ENCODE peak calls at places on chromosomes 4 and X, in ten cellular contexts. Y is adrenal gland, N is stomach, E is suprapubic skin, Q is heart left ventricle, I is A549, A is ovary, S is gastrocnemius medialis, Z is HCT116, J is tibial nerve. M is an unnamed sample.

GRCh38 chr4:8079031-8079885 is 79.4 kb downstream of the ABLIM2 start:
- DNase-seq in Y (peak), N (peak), E (no peak), Q (no peak), I (no peak), A (no peak), S (no peak), Z (no peak), J (no peak), M (no peak)

GRCh38 chr4:120844528-120844921 is 78.0 kb downstream of the PRDM5 start:
- DNase-seq in Y (no peak), N (no peak), E (no peak), Q (no peak), I (no peak), A (no peak), S (no peak), Z (no peak), J (no peak), M (no peak)

GRCh38 chrX:47483310-47484268 is 567 bp upstream of the ZNF41 start:
- DNase-seq in Y (peak), N (no peak), E (no peak), Q (peak), I (no peak), A (peak), S (peak), Z (no peak), J (peak), M (peak)

GRCh38 chr4:155304375-155304774 is 72.4 kb downstream of the MAP9 start:
- DNase-seq in Y (no peak), N (peak), E (no peak), Q (no peak), I (no peak), A (no peak), S (no peak), Z (no peak), J (peak), M (no peak)

GRCh38 chr4:130922955-130923354 is 1827.0 kb downstream of the C4orf33 start:
- DNase-seq in Y (no peak), N (no peak), E (no peak), Q (no peak), I (no peak), A (no peak), S (no peak), Z (no peak), J (no peak), M (no peak)

GRCh38 chr4:140027135-140027534 is 126.8 kb downstream of the MAML3 start:
- DNase-seq in Y (no peak), N (no peak), E (no peak), Q (no peak), I (no peak), A (no peak), S (no peak), Z (no peak), J (no peak), M (no peak)

GRCh38 chrX:42442745-42443144 is 335.2 kb downstream of the PPP1R2C start:
- DNase-seq in Y (no peak), N (no peak), E (no peak), Q (no peak), I (no peak), A (no peak), S (no peak), Z (no peak), J (no peak), M (no peak)

GRCh38 chrX:131955099-131955777 is 67.9 kb upstream of the STK26 start:
- DNase-seq in Y (no peak), N (no peak), E (no peak), Q (no peak), I (no peak), A (no peak), S (no peak), Z (no peak), J (no peak), M (no peak)

GRCh38 chrX:43121637-43122036 is 343.7 kb upstream of the PPP1R2C start:
- DNase-seq in Y (peak), N (no peak), E (no peak), Q (no peak), I (no peak), A (no peak), S (no peak), Z (no peak), J (no peak), M (no peak)

GRCh38 chr4:152727784-152728183 is 48.0 kb upstream of the TMEM154 start:
- DNase-seq in Y (no peak), N (no peak), E (no peak), Q (no peak), I (no peak), A (no peak), S (no peak), Z (no peak), J (no peak), M (no peak)

GRCh38 chr4:26130173-26130572 is 190.6 kb upstream of the RBPJ start:
- DNase-seq in Y (no peak), N (no peak), E (no peak), Q (no peak), I (no peak), A (no peak), S (no peak), Z (no peak), J (no peak), M (no peak)

GRCh38 chr4:105520819-105521790 is 31.3 kb upstream of the ARHGEF38 start:
- DNase-seq in Y (peak), N (peak), E (no peak), Q (no peak), I (peak), A (no peak), S (no peak), Z (peak), J (peak), M (peak)

GRCh38 chr4:78754872-78755271 is 21.3 kb upstream of the BMP2K start:
- DNase-seq in Y (no peak), N (no peak), E (no peak), Q (no peak), I (no peak), A (no peak), S (no peak), Z (no peak), J (no peak), M (no peak)

GRCh38 chr4:132384709-132385108 is 764.4 kb upstream of the PCDH10 start:
- DNase-seq in Y (no peak), N (no peak), E (no peak), Q (no peak), I (no peak), A (no peak), S (no peak), Z (no peak), J (no peak), M (no peak)

GRCh38 chr4:126973201-126973600 is 659.6 kb upstream of the INTU start:
- DNase-seq in Y (no peak), N (no peak), E (no peak), Q (no peak), I (no peak), A (no peak), S (no peak), Z (no peak), J (no peak), M (no peak)

GRCh38 chr4:9762823-9763475 is 18.5 kb upstream of the DRD5 start:
- DNase-seq in Y (peak), N (peak), E (no peak), Q (peak), I (peak), A (peak), S (peak), Z (peak), J (peak), M (peak)

GRCh38 chr4:16659120-16659519 is 239.3 kb downstream of the LDB2 start:
- DNase-seq in Y (no peak), N (no peak), E (no peak), Q (peak), I (no peak), A (no peak), S (no peak), Z (no peak), J (no peak), M (no peak)

GRCh38 chrX:4674028-4674782 is 960.8 kb upstream of the PRKX start:
- DNase-seq in Y (no peak), N (no peak), E (no peak), Q (no peak), I (no peak), A (no peak), S (no peak), Z (no peak), J (no peak), M (no peak)

GRCh38 chr4:31016322-31017061 is 296.3 kb downstream of the PCDH7 start:
- DNase-seq in Y (no peak), N (no peak), E (no peak), Q (no peak), I (no peak), A (no peak), S (no peak), Z (no peak), J (no peak), M (no peak)

GRCh38 chr4:173074501-173074946 is 94.1 kb upstream of the GALNT7 start:
- DNase-seq in Y (peak), N (peak), E (no peak), Q (no peak), I (peak), A (no peak), S (peak), Z (peak), J (no peak), M (peak)

DNA sequence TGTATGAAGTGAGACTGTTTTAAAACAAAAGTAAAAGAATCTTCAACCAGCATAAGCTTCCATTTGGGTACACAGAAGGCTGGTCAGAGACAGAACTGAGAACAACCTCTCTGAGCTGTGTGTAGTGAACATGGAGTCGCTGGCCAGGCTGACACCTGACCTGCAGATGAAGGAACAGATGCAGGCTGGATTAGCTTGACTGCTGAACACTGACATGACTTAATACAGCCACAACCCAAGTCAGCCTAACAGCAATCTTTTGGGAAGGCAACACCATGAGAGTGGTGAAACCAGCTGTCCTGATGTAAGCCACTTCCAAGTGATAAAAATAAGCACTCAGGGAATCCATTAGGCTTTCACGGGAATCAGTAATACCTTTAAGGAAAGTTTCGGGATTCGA is 10.1 kb downstream of the SCARB2 start:
- DNase-seq in Y (no peak), N (no peak), E (no peak), Q (no peak), I (no peak), A (no peak), S (peak), Z (no peak), J (no peak), M (no peak)
- H3K27ac ChIP-seq in Y (no peak), N (peak), E (no peak), Q (no peak), I (no peak), A (no peak), S (peak), Z (no peak), J (no peak), M (no peak)

GRCh38 chr4:128468485-128468989 is 180.9 kb upstream of the PGRMC2 start:
- DNase-seq in Y (peak), N (peak), E (no peak), Q (peak), I (no peak), A (peak), S (peak), Z (no peak), J (peak), M (peak)
- TF ChIP-seq POLR2A in Y (peak), N (no peak), E (no peak), Q (no peak), I (no peak), A (no peak), S (peak), Z (no peak), J (no peak), M (no peak)

GRCh38 chr4:40953253-40954118 is 203.7 kb downstream of the NSUN7 start:
- DNase-seq in Y (no peak), N (no peak), E (no peak), Q (peak), I (no peak), A (no peak), S (peak), Z (no peak), J (no peak), M (no peak)
- H3K27ac ChIP-seq in Y (no peak), N (peak), E (peak), Q (peak), I (no peak), A (peak), S (peak), Z (no peak), J (peak), M (peak)

GRCh38 chrX:24149346-24150050 is at the start of gene ZFX:
- DNase-seq in Y (peak), N (peak), E (no peak), Q (peak), I (no peak), A (peak), S (peak), Z (no peak), J (no peak), M (peak)
- TF ChIP-seq POLR2A in Y (peak), N (no peak), E (peak), Q (peak), I (peak), A (no peak), S (peak), Z (no peak), J (peak), M (peak)

GRCh38 chr4:94654714-94655113 is 103.0 kb upstream of the BMPR1B start:
- DNase-seq in Y (no peak), N (no peak), E (no peak), Q (no peak), I (no peak), A (no peak), S (no peak), Z (no peak), J (no peak), M (no peak)
- H3K27ac ChIP-seq in Y (no peak), N (no peak), E (no peak), Q (no peak), I (peak), A (no peak), S (no peak), Z (no peak), J (no peak), M (no peak)

DNA sequence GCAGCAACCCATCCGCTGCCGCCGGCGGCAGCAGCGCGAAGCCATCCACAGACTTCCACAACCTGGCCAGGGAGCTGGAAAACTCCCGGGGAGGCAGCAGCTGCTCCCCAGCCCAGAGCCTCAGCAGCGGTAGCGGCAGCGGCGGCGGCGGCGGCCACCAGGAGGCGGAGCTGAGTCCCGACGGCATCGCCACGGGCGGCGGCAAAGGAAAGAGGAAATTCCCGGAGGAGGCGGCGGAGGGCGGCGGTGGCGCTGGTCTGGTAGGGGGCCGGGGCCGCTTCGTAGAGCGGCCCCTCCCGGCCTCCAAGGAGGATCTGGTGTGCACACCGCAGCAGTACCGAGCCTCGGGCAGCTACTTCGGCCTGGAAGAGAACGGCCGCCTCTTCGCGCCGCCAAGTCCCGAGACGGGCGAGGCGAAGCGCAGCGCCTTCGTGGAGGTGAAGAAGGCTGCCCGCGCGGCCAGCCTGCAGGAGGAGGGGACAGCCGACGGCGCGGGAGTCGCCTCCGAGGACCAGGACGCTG is 4.9 kb downstream of the PRDM8 start:
- DNase-seq in Y (peak), N (peak), E (peak), Q (peak), I (peak), A (peak), S (peak), Z (no peak), J (peak), M (peak)
- TF ChIP-seq POLR2A in Y (no peak), N (no peak), E (no peak), Q (no peak), I (no peak), A (no peak), S (no peak), Z (no peak), J (no peak), M (peak)

GRCh38 chrX:69055193-69055592 is 110.1 kb downstream of the PJA1 start:
- DNase-seq in Y (no peak), N (no peak), E (no peak), Q (no peak), I (no peak), A (no peak), S (no peak), Z (no peak), J (no peak), M (no peak)
- H3K27ac ChIP-seq in Y (no peak), N (no peak), E (no peak), Q (no peak), I (no peak), A (no peak), S (no peak), Z (no peak), J (no peak), M (no peak)

DNA sequence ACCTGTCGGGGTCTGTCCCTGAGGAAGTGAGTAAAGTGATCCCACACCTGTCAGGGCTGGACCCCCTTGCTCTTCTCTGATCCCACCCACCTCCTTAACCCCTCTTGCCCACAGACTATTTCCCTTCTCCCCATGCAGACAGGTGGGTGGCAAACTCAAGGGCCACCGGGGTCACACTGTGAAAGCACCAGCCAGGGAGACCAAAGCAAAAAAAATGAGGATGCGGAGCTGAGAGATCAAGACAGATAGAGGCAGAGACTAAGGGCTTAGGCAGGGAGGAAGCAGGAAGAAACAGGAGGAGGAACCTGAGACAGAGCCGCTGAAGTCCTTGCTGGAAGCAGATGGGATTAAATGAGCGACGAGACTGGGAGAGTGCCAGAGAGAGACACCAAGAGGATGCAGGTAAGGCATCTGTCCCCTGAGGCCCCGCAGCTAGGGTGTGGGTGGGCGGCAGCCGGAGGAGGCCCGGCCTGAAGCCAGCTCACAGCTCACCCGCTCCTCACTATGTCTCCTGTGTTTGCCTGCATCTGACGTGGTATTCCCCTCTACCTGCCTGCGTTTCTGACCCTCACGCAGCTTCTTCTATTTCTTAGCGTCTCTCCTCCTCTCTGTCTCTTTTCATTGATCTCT is 7.2 kb downstream of the TIMM17B start:
- DNase-seq in Y (no peak), N (no peak), E (no peak), Q (no peak), I (no peak), A (no peak), S (no peak), Z (no peak), J (no peak), M (no peak)
- TF ChIP-seq POLR2A in Y (no peak), N (no peak), E (no peak), Q (no peak), I (no peak), A (no peak), S (no peak), Z (no peak), J (no peak), M (no peak)